ENCODE peak calls at places on chromosome 20, in five cellular contexts. One of them, this sample, is unnamed.

GRCh38 chr20:20231528-20232298 is 136.2 kb upstream of the INSM1 start:
- DNase-seq in NCI-H1092 treated with DMSO at 0.1 percent for 48 hours: no peak
- DNase-seq in fibroblast of lung: no peak
- DNase-seq in neural crest cell: no peak
- DNase-seq in endodermal cell: no peak
- DNase-seq in this sample: no peak

GRCh38 chr20:21388566-21388965 is 8.8 kb downstream of the NKX2-4 start:
- DNase-seq in NCI-H1092 treated with DMSO at 0.1 percent for 48 hours: peak; percentile 13
- DNase-seq in fibroblast of lung: no peak
- DNase-seq in neural crest cell: no peak
- DNase-seq in endodermal cell: no peak
- DNase-seq in this sample: no peak

GRCh38 chr20:13105071-13105470 is 96.3 kb downstream of the SPTLC3 start:
- DNase-seq in NCI-H1092 treated with DMSO at 0.1 percent for 48 hours: no peak
- DNase-seq in fibroblast of lung: no peak
- DNase-seq in neural crest cell: peak; percentile 13
- DNase-seq in endodermal cell: no peak
- DNase-seq in this sample: no peak

GRCh38 chr20:10239954-10240353 is 21.3 kb downstream of the SNAP25 start:
- DNase-seq in NCI-H1092 treated with DMSO at 0.1 percent for 48 hours: no peak
- DNase-seq in fibroblast of lung: no peak
- DNase-seq in neural crest cell: no peak
- DNase-seq in endodermal cell: no peak
- DNase-seq in this sample: no peak

GRCh38 chr20:53282217-53282955 is 310.2 kb downstream of the TSHZ2 start:
- DNase-seq in NCI-H1092 treated with DMSO at 0.1 percent for 48 hours: no peak
- DNase-seq in fibroblast of lung: no peak
- DNase-seq in neural crest cell: no peak
- DNase-seq in endodermal cell: peak; percentile 59
- DNase-seq in this sample: no peak

GRCh38 chr20:49412953-49413352 is 69.5 kb downstream of the KCNB1 start:
- DNase-seq in NCI-H1092 treated with DMSO at 0.1 percent for 48 hours: no peak
- DNase-seq in fibroblast of lung: no peak
- DNase-seq in neural crest cell: no peak
- DNase-seq in endodermal cell: no peak
- DNase-seq in this sample: no peak

GRCh38 chr20:47150403-47151152 is 205.9 kb downstream of the ZMYND8 start:
- DNase-seq in NCI-H1092 treated with DMSO at 0.1 percent for 48 hours: peak; percentile 69
- DNase-seq in fibroblast of lung: peak; percentile 70
- DNase-seq in neural crest cell: peak; percentile 65
- DNase-seq in endodermal cell: peak; percentile 96
- DNase-seq in this sample: peak; percentile 7

GRCh38 chr20:45343867-45344721 is 4.1 kb downstream of the SDC4 start:
- DNase-seq in NCI-H1092 treated with DMSO at 0.1 percent for 48 hours: no peak
- DNase-seq in fibroblast of lung: peak; percentile 93
- DNase-seq in neural crest cell: no peak
- DNase-seq in endodermal cell: peak; percentile 67
- DNase-seq in this sample: peak; percentile 83

GRCh38 chr20:38177201-38177600 is 12.1 kb upstream of the TGM2 start:
- DNase-seq in NCI-H1092 treated with DMSO at 0.1 percent for 48 hours: no peak
- DNase-seq in fibroblast of lung: no peak
- DNase-seq in neural crest cell: no peak
- DNase-seq in endodermal cell: no peak
- DNase-seq in this sample: no peak

GRCh38 chr20:20425785-20426471 is 58.0 kb downstream of the INSM1 start:
- DNase-seq in NCI-H1092 treated with DMSO at 0.1 percent for 48 hours: no peak
- DNase-seq in fibroblast of lung: no peak
- DNase-seq in neural crest cell: no peak
- DNase-seq in endodermal cell: no peak
- DNase-seq in this sample: no peak

GRCh38 chr20:61777773-61778484 is 287.8 kb downstream of the TAF4 start:
- DNase-seq in NCI-H1092 treated with DMSO at 0.1 percent for 48 hours: no peak
- DNase-seq in fibroblast of lung: no peak
- DNase-seq in neural crest cell: no peak
- DNase-seq in endodermal cell: no peak
- DNase-seq in this sample: no peak

GRCh38 chr20:50216543-50217206 is 26.0 kb downstream of the CEBPB start:
- DNase-seq in NCI-H1092 treated with DMSO at 0.1 percent for 48 hours: no peak
- DNase-seq in fibroblast of lung: no peak
- DNase-seq in neural crest cell: no peak
- DNase-seq in endodermal cell: peak; percentile 59
- DNase-seq in this sample: no peak

GRCh38 chr20:64069614-64070243 is 6.7 kb downstream of the TCEA2 start:
- DNase-seq in NCI-H1092 treated with DMSO at 0.1 percent for 48 hours: no peak
- DNase-seq in fibroblast of lung: no peak
- DNase-seq in neural crest cell: peak; percentile 61
- DNase-seq in endodermal cell: peak; percentile 89
- DNase-seq in this sample: no peak

GRCh38 chr20:58100731-58101356 is 127.6 kb downstream of the ANKRD60 start:
- DNase-seq in NCI-H1092 treated with DMSO at 0.1 percent for 48 hours: no peak
- DNase-seq in fibroblast of lung: no peak
- DNase-seq in neural crest cell: no peak
- DNase-seq in endodermal cell: no peak
- DNase-seq in this sample: no peak

GRCh38 chr20:2350606-2351005 is 30.1 kb upstream of the TGM6 start:
- DNase-seq in NCI-H1092 treated with DMSO at 0.1 percent for 48 hours: no peak
- DNase-seq in fibroblast of lung: no peak
- DNase-seq in neural crest cell: no peak
- DNase-seq in endodermal cell: no peak
- DNase-seq in this sample: no peak

GRCh38 chr20:58447733-58448391 is 58.8 kb downstream of the VAPB start:
- DNase-seq in NCI-H1092 treated with DMSO at 0.1 percent for 48 hours: no peak
- DNase-seq in fibroblast of lung: peak; percentile 39
- DNase-seq in neural crest cell: peak; percentile 28
- DNase-seq in endodermal cell: peak; percentile 91
- DNase-seq in this sample: peak; percentile 30

GRCh38 chr20:11403711-11404110 is 514.0 kb upstream of the BTBD3 start:
- DNase-seq in NCI-H1092 treated with DMSO at 0.1 percent for 48 hours: no peak
- DNase-seq in fibroblast of lung: peak; percentile 81
- DNase-seq in neural crest cell: no peak
- DNase-seq in endodermal cell: no peak
- DNase-seq in this sample: no peak

GRCh38 chr20:3935956-3936340 is 46.8 kb downstream of the PANK2 start:
- DNase-seq in NCI-H1092 treated with DMSO at 0.1 percent for 48 hours: no peak
- DNase-seq in fibroblast of lung: no peak
- DNase-seq in neural crest cell: no peak
- DNase-seq in endodermal cell: no peak
- DNase-seq in this sample: no peak

GRCh38 chr20:419556-420168 is 11.6 kb downstream of the RBCK1 start:
- DNase-seq in NCI-H1092 treated with DMSO at 0.1 percent for 48 hours: no peak
- DNase-seq in fibroblast of lung: no peak
- DNase-seq in neural crest cell: no peak
- DNase-seq in endodermal cell: no peak
- DNase-seq in this sample: no peak

GRCh38 chr20:39117486-39117885 is 155.3 kb downstream of the DHX35 start:
- DNase-seq in NCI-H1092 treated with DMSO at 0.1 percent for 48 hours: peak; percentile 4
- DNase-seq in fibroblast of lung: peak; percentile 49
- DNase-seq in neural crest cell: no peak
- DNase-seq in endodermal cell: no peak
- DNase-seq in this sample: no peak

GRCh38 chr20:39233755-39234154 is 271.6 kb downstream of the DHX35 start:
- DNase-seq in NCI-H1092 treated with DMSO at 0.1 percent for 48 hours: no peak
- DNase-seq in fibroblast of lung: no peak
- DNase-seq in neural crest cell: no peak
- DNase-seq in endodermal cell: no peak
- DNase-seq in this sample: no peak

GRCh38 chr20:58869662-58870227 is 17.2 kb downstream of the GNAS start:
- DNase-seq in NCI-H1092 treated with DMSO at 0.1 percent for 48 hours: no peak
- DNase-seq in fibroblast of lung: no peak
- DNase-seq in neural crest cell: no peak
- DNase-seq in endodermal cell: peak; percentile 64
- DNase-seq in this sample: no peak

GRCh38 chr20:48759631-48760245 is 68.1 kb downstream of the PREX1 start:
- DNase-seq in NCI-H1092 treated with DMSO at 0.1 percent for 48 hours: peak; percentile 9
- DNase-seq in fibroblast of lung: no peak
- DNase-seq in neural crest cell: no peak
- DNase-seq in endodermal cell: no peak
- DNase-seq in this sample: no peak

GRCh38 chr20:258269-258858 is 840 bp downstream of the DEFB132 start:
- DNase-seq in NCI-H1092 treated with DMSO at 0.1 percent for 48 hours: no peak
- DNase-seq in fibroblast of lung: no peak
- DNase-seq in neural crest cell: no peak
- DNase-seq in endodermal cell: no peak
- DNase-seq in this sample: no peak

GRCh38 chr20:4371623-4372246 is 350.0 kb upstream of the PRND start:
- DNase-seq in NCI-H1092 treated with DMSO at 0.1 percent for 48 hours: no peak
- DNase-seq in fibroblast of lung: no peak
- DNase-seq in neural crest cell: no peak
- DNase-seq in endodermal cell: no peak
- DNase-seq in this sample: no peak

GRCh38 chr20:59752704-59753460 is 148.5 kb downstream of the PHACTR3 start:
- DNase-seq in NCI-H1092 treated with DMSO at 0.1 percent for 48 hours: no peak
- DNase-seq in fibroblast of lung: no peak
- DNase-seq in neural crest cell: no peak
- DNase-seq in endodermal cell: no peak
- DNase-seq in this sample: no peak

GRCh38 chr20:49345538-49345937 is 67.7 kb upstream of the ZNFX1 start:
- DNase-seq in NCI-H1092 treated with DMSO at 0.1 percent for 48 hours: no peak
- DNase-seq in fibroblast of lung: peak; percentile 85
- DNase-seq in neural crest cell: no peak
- DNase-seq in endodermal cell: no peak
- DNase-seq in this sample: no peak

GRCh38 chr20:4512891-4513550 is 208.7 kb upstream of the PRND start:
- DNase-seq in NCI-H1092 treated with DMSO at 0.1 percent for 48 hours: no peak
- DNase-seq in fibroblast of lung: peak; percentile 97
- DNase-seq in neural crest cell: no peak
- DNase-seq in endodermal cell: no peak
- DNase-seq in this sample: peak; percentile 85

GRCh38 chr20:10949930-10950783 is 276.4 kb upstream of the JAG1 start:
- DNase-seq in NCI-H1092 treated with DMSO at 0.1 percent for 48 hours: no peak
- DNase-seq in fibroblast of lung: no peak
- DNase-seq in neural crest cell: no peak
- DNase-seq in endodermal cell: no peak
- DNase-seq in this sample: no peak

GRCh38 chr20:63320041-63320511 is 27.1 kb downstream of the COL20A1 start:
- DNase-seq in NCI-H1092 treated with DMSO at 0.1 percent for 48 hours: no peak
- DNase-seq in fibroblast of lung: no peak
- DNase-seq in neural crest cell: no peak
- DNase-seq in endodermal cell: no peak
- DNase-seq in this sample: no peak

GRCh38 chr20:3276400-3277015 is 37.5 kb upstream of the SLC4A11 start:
- DNase-seq in NCI-H1092 treated with DMSO at 0.1 percent for 48 hours: peak; percentile 62
- DNase-seq in fibroblast of lung: peak; percentile 7
- DNase-seq in neural crest cell: no peak
- DNase-seq in endodermal cell: peak; percentile 77
- DNase-seq in this sample: peak; percentile 8